ENCODE peak calls at places on chromosomes 16 and 17, in four cellular contexts. J, A, E and Y are unnamed samples.

GRCh38 chr16:2950400-2950724 is 13.7 kb upstream of the KREMEN2 start:
- DNase-seq in A (no peak), E (no peak), J (no peak), Y (no peak)

GRCh38 chr17:35808240-35808961 is 883 bp upstream of the TAF15 start:
- DNase-seq in A (no peak), E (no peak), J (no peak), Y (no peak)

GRCh38 chr17:66791337-66791736 is 43.6 kb upstream of the CACNG5 start:
- DNase-seq in A (peak; percentile 43), J (no peak), E (no peak), Y (no peak)

GRCh38 chr17:47776330-47777197 is 43.5 kb downstream of the TBX21 start:
- DNase-seq in A (peak; percentile 28), J (peak; percentile 71), E (no peak), Y (peak; percentile 62)

GRCh38 chr16:22123146-22123545 is 30.8 kb downstream of the VWA3A start:
- DNase-seq in J (peak; percentile 31), A (no peak), E (no peak), Y (no peak)

GRCh38 chr16:87982491-87983415 is 31.5 kb downstream of the BANP start:
- DNase-seq in J (no peak), A (peak; percentile 62), E (no peak), Y (no peak)

GRCh38 chr17:1171953-1172352 is 7.8 kb downstream of the ABR start:
- DNase-seq in J (no peak), E (no peak), A (no peak), Y (no peak)

GRCh38 chr17:20967776-20968175 is 75.0 kb downstream of the USP22 start:
- DNase-seq in A (no peak), E (no peak), J (no peak), Y (no peak)

GRCh38 chr17:411416-412120 is 59.0 kb upstream of the RPH3AL start:
- DNase-seq in J (no peak), A (no peak), E (no peak), Y (no peak)

GRCh38 chr16:54277845-54278703 is 8.5 kb downstream of the IRX3 start:
- DNase-seq in J (no peak), A (no peak), E (peak; percentile 60), Y (no peak)

GRCh38 chr17:10384175-10384574 is 11.4 kb upstream of the MYH13 start:
- DNase-seq in A (no peak), E (no peak), J (no peak), Y (no peak)

GRCh38 chr17:52276609-52277008 is 118.1 kb upstream of the CA10 start:
- DNase-seq in A (no peak), E (no peak), J (no peak), Y (no peak)

GRCh38 chr16:79887541-79888540 is 287.3 kb upstream of the MAF start:
- DNase-seq in E (peak; percentile 54), A (no peak), J (no peak), Y (no peak)

GRCh38 chr17:75898065-75898464 is 1.3 kb upstream of the TRIM65 start:
- DNase-seq in E (no peak), J (no peak), A (no peak), Y (no peak)

GRCh38 chr16:19810817-19811731 is 73.6 kb downstream of the GPRC5B start:
- DNase-seq in A (no peak), J (peak; percentile 88), E (no peak), Y (no peak)

GRCh38 chr17:65062168-65062915 is 5.8 kb upstream of the GNA13 start:
- DNase-seq in A (peak; percentile 22), E (no peak), J (no peak), Y (peak; percentile 86)
- H3K27ac ChIP-seq in A (peak overlapping the region; percentile 32), E (peak overlapping the region; percentile 9), J (peak overlapping the region; percentile 70), Y (peak overlapping the region; percentile 77)

GRCh38 chr16:84055801-84056634 is 13.4 kb upstream of the SLC38A8 start:
- DNase-seq in A (peak; percentile 82), J (no peak), E (peak; percentile 19), Y (no peak)
- H3K4me3 ChIP-seq in A (no peak overlapping the region), J (no peak overlapping the region), E (no peak overlapping the region), Y (no peak overlapping the region)

GRCh38 chr17:15048933-15049539 is 216.1 kb downstream of the PMP22 start:
- DNase-seq in J (no peak), A (no peak), E (no peak), Y (no peak)
- H3K27ac ChIP-seq in J (no peak overlapping the region), A (no peak overlapping the region), E (no peak overlapping the region), Y (no peak overlapping the region)

GRCh38 chr17:44071772-44072171 is 1.2 kb downstream of the G6PC3 start:
- DNase-seq in E (no peak), A (no peak), J (no peak), Y (peak; percentile 11)

GRCh38 chr17:44070455-44071197 is at the start of gene G6PC3:
- DNase-seq in J (peak; percentile 99), E (peak; percentile 95), A (peak; percentile 97), Y (peak; percentile 97)

GRCh38 chr17:44067547-44067945 is 1.1 kb upstream of the LSM12 start:
- DNase-seq in A (no peak), E (no peak), J (no peak), Y (no peak)

GRCh38 chr17:44071198-44071520 is 624 bp downstream of the G6PC3 start:
- DNase-seq in A (no peak), J (no peak), E (no peak), Y (no peak)

GRCh38 chr17:44069974-44070454 is 521 bp upstream of the G6PC3 start:
- DNase-seq in E (no peak), A (no peak), J (peak; percentile 67), Y (no peak)
- H3K4me3 ChIP-seq in E (peak overlapping the region; percentile 75), A (no peak overlapping the region), J (peak overlapping the region; percentile 69), Y (peak overlapping the region; percentile 69)

DNA sequence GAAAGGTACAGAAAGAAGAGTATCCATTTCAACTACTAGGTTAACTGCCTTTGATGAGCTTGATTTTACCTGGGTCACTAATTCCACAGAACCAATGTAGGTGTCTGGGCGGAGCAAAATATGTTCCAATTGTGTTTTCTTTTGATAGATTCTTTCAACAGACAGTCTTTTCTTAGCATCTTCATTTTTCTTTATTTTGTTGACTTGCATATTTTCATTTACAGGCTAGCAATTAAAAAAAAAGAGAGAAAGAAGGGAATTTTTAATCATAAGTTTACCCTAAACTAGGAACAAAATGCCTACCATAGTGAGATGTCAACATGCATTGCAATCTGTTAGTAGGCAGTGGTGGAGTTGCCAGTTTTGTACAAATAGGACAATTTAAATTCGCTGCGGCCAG is 1.0 kb downstream of the TOP2A start:
- DNase-seq in J (no peak), E (no peak), A (no peak), Y (no peak)
- H3K27ac ChIP-seq in J (peak overlapping the region; percentile 79), E (no peak overlapping the region), A (no peak overlapping the region), Y (no peak overlapping the region)

DNA sequence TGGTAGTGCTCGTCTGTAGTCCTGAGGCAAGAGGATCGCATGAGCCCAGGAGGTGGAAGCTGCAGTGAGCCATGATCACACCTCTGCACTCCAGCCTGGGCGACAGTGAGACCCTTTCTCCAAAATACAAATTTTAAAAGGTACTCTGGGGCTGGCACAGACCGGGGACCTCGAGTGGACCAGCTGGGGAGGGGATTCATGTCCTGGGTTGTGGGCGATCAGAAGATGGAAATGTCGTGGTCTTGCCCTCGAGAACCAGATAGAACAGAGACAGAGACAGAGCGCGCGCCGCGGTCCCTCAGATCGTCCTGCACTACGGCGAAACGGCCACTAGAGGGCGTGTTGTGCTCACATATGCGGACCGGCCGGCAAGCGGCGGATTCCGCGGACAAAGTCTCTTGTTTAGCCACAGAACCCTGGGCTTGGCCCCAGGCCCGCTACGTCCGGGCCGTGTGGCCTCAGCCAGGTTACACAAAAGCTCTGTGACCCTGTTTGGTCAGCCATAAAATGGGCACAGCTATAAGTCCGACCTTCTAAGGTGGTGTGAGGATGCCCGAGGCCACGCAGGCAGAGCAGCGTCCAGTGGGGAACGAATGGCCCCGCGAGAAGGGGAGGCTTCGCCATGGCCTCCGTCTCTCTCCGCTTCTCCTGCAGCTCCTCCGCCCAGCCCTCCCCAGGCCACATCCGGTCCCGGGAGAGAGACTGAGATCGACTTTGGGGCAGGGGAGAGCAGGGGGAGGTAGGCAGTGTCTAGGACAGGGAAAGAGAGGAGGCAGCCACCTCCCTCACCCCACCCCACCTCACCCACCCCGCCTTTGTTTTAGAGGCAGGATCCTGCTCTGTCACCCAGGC is 14.6 kb upstream of the SBK1 start:
- DNase-seq in E (peak; percentile 82), A (peak; percentile 91), J (peak; percentile 81), Y (peak; percentile 74)
- H3K4me3 ChIP-seq in E (peak overlapping the region; percentile 32), A (no peak overlapping the region), J (peak overlapping the region; percentile 46), Y (no peak overlapping the region)

GRCh38 chr17:18256351-18256750 is 2.2 kb downstream of the FLII start:
- DNase-seq in A (no peak), J (no peak), E (no peak), Y (no peak)
- H3K27ac ChIP-seq in A (peak overlapping the region; percentile 97), J (no peak overlapping the region), E (no peak overlapping the region), Y (no peak overlapping the region)

DNA sequence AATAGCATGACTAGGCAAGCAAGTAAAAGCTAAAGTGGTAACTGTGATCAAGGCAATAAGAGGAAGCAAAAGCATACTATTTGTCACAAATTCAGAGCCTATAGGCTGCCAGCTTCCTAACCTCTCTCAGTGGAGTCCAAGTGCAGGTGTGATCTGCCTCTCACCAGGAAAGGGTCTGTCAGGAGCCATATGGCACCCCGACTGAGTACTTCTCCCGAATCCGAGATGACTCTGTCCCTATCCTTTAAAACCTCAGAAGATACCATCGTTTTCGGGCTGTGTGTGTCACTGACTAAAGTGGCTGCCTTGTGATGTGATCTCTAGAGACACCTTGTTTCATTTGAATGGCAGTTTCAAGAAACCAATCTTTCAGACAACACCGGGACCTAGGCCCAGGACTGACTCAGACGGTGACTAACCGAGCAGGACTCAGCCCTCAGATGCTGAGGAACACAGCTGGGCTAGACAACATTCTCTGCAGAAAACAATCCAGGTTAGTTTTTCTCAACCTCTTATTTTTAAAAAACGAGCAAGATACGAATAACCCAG is 63.6 kb downstream of the SMG6 start:
- DNase-seq in E (no peak), J (peak; percentile 34), A (peak; percentile 15), Y (no peak)
- H3K4me3 ChIP-seq in E (no peak overlapping the region), J (no peak overlapping the region), A (no peak overlapping the region), Y (no peak overlapping the region)